ENCODE peak calls at places on chromosomes 13 and 19, in nine cellular contexts. One of them, this sample, is unnamed.

GRCh38 chr13:113114511-113115362 is 7.9 kb upstream of the F10 start:
- DNase-seq in OCI-LY7: no peak
- DNase-seq in foreskin fibroblast: no peak
- DNase-seq in cardiac fibroblast: no peak
- DNase-seq in BJ: no peak
- DNase-seq in A549: no peak
- DNase-seq in tibial nerve: no peak
- DNase-seq in RWPE1: no peak
- DNase-seq in breast epithelium: peak; percentile 36
- DNase-seq in this sample: no peak

GRCh38 chr19:9757544-9758501 is 10.7 kb downstream of the ZNF846 start:
- DNase-seq in breast epithelium: no peak
- DNase-seq in foreskin fibroblast: no peak
- DNase-seq in BJ: no peak
- DNase-seq in tibial nerve: no peak
- DNase-seq in cardiac fibroblast: peak; percentile 7
- DNase-seq in OCI-LY7: no peak
- DNase-seq in A549: no peak
- DNase-seq in RWPE1: no peak
- DNase-seq in this sample: no peak

GRCh38 chr13:112983428-112984196 is 14.6 kb downstream of the MCF2L start:
- DNase-seq in foreskin fibroblast: no peak
- DNase-seq in RWPE1: no peak
- DNase-seq in breast epithelium: no peak
- DNase-seq in cardiac fibroblast: no peak
- DNase-seq in tibial nerve: no peak
- DNase-seq in A549: no peak
- DNase-seq in OCI-LY7: no peak
- DNase-seq in BJ: no peak
- DNase-seq in this sample: no peak

GRCh38 chr19:49968279-49968922 is 7.4 kb upstream of the SIGLEC11 start:
- DNase-seq in BJ: no peak
- DNase-seq in RWPE1: no peak
- DNase-seq in tibial nerve: no peak
- DNase-seq in cardiac fibroblast: no peak
- DNase-seq in OCI-LY7: no peak
- DNase-seq in foreskin fibroblast: peak; percentile 8
- DNase-seq in breast epithelium: no peak
- DNase-seq in A549: no peak
- DNase-seq in this sample: no peak

GRCh38 chr13:50080158-50080855 is 65.1 kb downstream of the KCNRG start:
- DNase-seq in A549: peak; percentile 37
- DNase-seq in cardiac fibroblast: peak; percentile 64
- DNase-seq in breast epithelium: no peak
- DNase-seq in RWPE1: no peak
- DNase-seq in BJ: no peak
- DNase-seq in tibial nerve: no peak
- DNase-seq in OCI-LY7: peak; percentile 57
- DNase-seq in foreskin fibroblast: peak; percentile 23
- DNase-seq in this sample: no peak

GRCh38 chr19:56637976-56638555 is 4.9 kb upstream of the SMIM17 start:
- DNase-seq in BJ: no peak
- DNase-seq in foreskin fibroblast: peak; percentile 47
- DNase-seq in RWPE1: peak; percentile 38
- DNase-seq in A549: peak; percentile 62
- DNase-seq in OCI-LY7: peak; percentile 41
- DNase-seq in tibial nerve: no peak
- DNase-seq in breast epithelium: peak; percentile 76
- DNase-seq in cardiac fibroblast: peak; percentile 85
- DNase-seq in this sample: no peak

GRCh38 chr13:109500146-109500773 is 286.1 kb downstream of the IRS2 start:
- DNase-seq in foreskin fibroblast: no peak
- DNase-seq in tibial nerve: no peak
- DNase-seq in RWPE1: no peak
- DNase-seq in A549: peak; percentile 56
- DNase-seq in cardiac fibroblast: peak; percentile 31
- DNase-seq in OCI-LY7: no peak
- DNase-seq in breast epithelium: no peak
- DNase-seq in BJ: no peak
- DNase-seq in this sample: no peak

GRCh38 chr13:108812165-108812564 is 182.8 kb downstream of the MYO16 start:
- DNase-seq in foreskin fibroblast: no peak
- DNase-seq in cardiac fibroblast: no peak
- DNase-seq in breast epithelium: no peak
- DNase-seq in OCI-LY7: no peak
- DNase-seq in tibial nerve: no peak
- DNase-seq in RWPE1: no peak
- DNase-seq in BJ: no peak
- DNase-seq in A549: no peak
- DNase-seq in this sample: no peak

GRCh38 chr13:107590556-107590955 is 624.8 kb downstream of the LIG4 start:
- DNase-seq in A549: no peak
- DNase-seq in foreskin fibroblast: no peak
- DNase-seq in tibial nerve: no peak
- DNase-seq in BJ: no peak
- DNase-seq in RWPE1: no peak
- DNase-seq in cardiac fibroblast: no peak
- DNase-seq in breast epithelium: no peak
- DNase-seq in OCI-LY7: no peak
- DNase-seq in this sample: no peak

GRCh38 chr13:93640452-93640851 is 413.8 kb downstream of the GPC6 start:
- DNase-seq in OCI-LY7: no peak
- DNase-seq in cardiac fibroblast: no peak
- DNase-seq in foreskin fibroblast: no peak
- DNase-seq in BJ: no peak
- DNase-seq in A549: no peak
- DNase-seq in tibial nerve: no peak
- DNase-seq in RWPE1: no peak
- DNase-seq in breast epithelium: no peak
- DNase-seq in this sample: no peak

DNA sequence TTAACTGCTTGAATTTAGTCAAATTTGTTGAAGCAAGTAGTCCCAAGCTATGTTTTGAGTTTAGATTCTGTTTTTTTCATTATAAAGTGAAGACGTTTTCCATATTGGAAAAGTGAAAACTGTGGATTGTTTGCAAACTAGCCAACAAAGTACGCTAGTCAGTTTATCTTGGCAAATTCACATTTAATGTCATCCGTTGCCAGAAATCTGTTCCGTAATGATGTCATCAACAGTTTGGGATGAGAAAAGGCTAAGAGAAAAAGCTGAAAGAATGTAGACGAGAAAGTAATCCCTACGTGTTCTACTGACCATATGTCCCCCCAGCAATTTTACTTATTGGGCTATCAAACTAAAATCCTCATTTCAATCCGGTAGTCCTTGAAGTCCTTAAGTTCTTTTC is 419.6 kb downstream of the GPC6 start:
- DNase-seq in A549: no peak
- DNase-seq in cardiac fibroblast: peak; percentile 48
- DNase-seq in BJ: no peak
- DNase-seq in RWPE1: no peak
- DNase-seq in breast epithelium: no peak
- DNase-seq in OCI-LY7: no peak
- DNase-seq in foreskin fibroblast: no peak
- DNase-seq in tibial nerve: no peak
- DNase-seq in this sample: no peak
- TF ChIP-seq CTCF in A549: no peak
- TF ChIP-seq CTCF in cardiac fibroblast: no peak
- TF ChIP-seq CTCF in BJ: no peak
- TF ChIP-seq CTCF in RWPE1: no peak
- TF ChIP-seq CTCF in breast epithelium: no peak
- TF ChIP-seq CTCF in OCI-LY7: no peak
- TF ChIP-seq CTCF in foreskin fibroblast: no peak
- TF ChIP-seq CTCF in tibial nerve: no peak
- TF ChIP-seq CTCF in this sample: no peak

GRCh38 chr13:26629260-26629659 is 71.8 kb downstream of the WASF3 start:
- DNase-seq in A549: peak; percentile 4
- DNase-seq in OCI-LY7: peak; percentile 1
- DNase-seq in foreskin fibroblast: no peak
- DNase-seq in breast epithelium: no peak
- DNase-seq in RWPE1: no peak
- DNase-seq in BJ: no peak
- DNase-seq in tibial nerve: no peak
- DNase-seq in cardiac fibroblast: peak; percentile 39
- DNase-seq in this sample: no peak
- TF ChIP-seq CTCF in A549: no peak
- TF ChIP-seq CTCF in OCI-LY7: peak; percentile 41
- TF ChIP-seq CTCF in foreskin fibroblast: no peak
- TF ChIP-seq CTCF in breast epithelium: no peak
- TF ChIP-seq CTCF in RWPE1: no peak
- TF ChIP-seq CTCF in BJ: no peak
- TF ChIP-seq CTCF in tibial nerve: no peak
- TF ChIP-seq CTCF in cardiac fibroblast: peak; percentile 19
- TF ChIP-seq CTCF in this sample: no peak

GRCh38 chr19:16371540-16371986 is 46.9 kb downstream of the KLF2 start:
- DNase-seq in OCI-LY7: peak; percentile 92
- DNase-seq in breast epithelium: no peak
- DNase-seq in tibial nerve: no peak
- DNase-seq in A549: no peak
- DNase-seq in cardiac fibroblast: no peak
- DNase-seq in BJ: no peak
- DNase-seq in RWPE1: no peak
- DNase-seq in foreskin fibroblast: no peak
- DNase-seq in this sample: peak; percentile 58

GRCh38 chr19:16373539-16373938 is 48.9 kb downstream of the KLF2 start:
- DNase-seq in breast epithelium: no peak
- DNase-seq in cardiac fibroblast: peak; percentile 87
- DNase-seq in RWPE1: no peak
- DNase-seq in tibial nerve: peak; percentile 61
- DNase-seq in foreskin fibroblast: peak; percentile 83
- DNase-seq in BJ: no peak
- DNase-seq in OCI-LY7: no peak
- DNase-seq in A549: no peak
- DNase-seq in this sample: no peak

GRCh38 chr19:16370671-16371391 is 46.2 kb downstream of the KLF2 start:
- DNase-seq in tibial nerve: no peak
- DNase-seq in cardiac fibroblast: no peak
- DNase-seq in foreskin fibroblast: no peak
- DNase-seq in OCI-LY7: peak; percentile 36
- DNase-seq in breast epithelium: no peak
- DNase-seq in RWPE1: no peak
- DNase-seq in A549: no peak
- DNase-seq in BJ: no peak
- DNase-seq in this sample: no peak

GRCh38 chr19:16373079-16373478 is 48.5 kb downstream of the KLF2 start:
- DNase-seq in tibial nerve: no peak
- DNase-seq in BJ: no peak
- DNase-seq in cardiac fibroblast: no peak
- DNase-seq in A549: no peak
- DNase-seq in RWPE1: no peak
- DNase-seq in OCI-LY7: no peak
- DNase-seq in foreskin fibroblast: no peak
- DNase-seq in breast epithelium: no peak
- DNase-seq in this sample: no peak

DNA sequence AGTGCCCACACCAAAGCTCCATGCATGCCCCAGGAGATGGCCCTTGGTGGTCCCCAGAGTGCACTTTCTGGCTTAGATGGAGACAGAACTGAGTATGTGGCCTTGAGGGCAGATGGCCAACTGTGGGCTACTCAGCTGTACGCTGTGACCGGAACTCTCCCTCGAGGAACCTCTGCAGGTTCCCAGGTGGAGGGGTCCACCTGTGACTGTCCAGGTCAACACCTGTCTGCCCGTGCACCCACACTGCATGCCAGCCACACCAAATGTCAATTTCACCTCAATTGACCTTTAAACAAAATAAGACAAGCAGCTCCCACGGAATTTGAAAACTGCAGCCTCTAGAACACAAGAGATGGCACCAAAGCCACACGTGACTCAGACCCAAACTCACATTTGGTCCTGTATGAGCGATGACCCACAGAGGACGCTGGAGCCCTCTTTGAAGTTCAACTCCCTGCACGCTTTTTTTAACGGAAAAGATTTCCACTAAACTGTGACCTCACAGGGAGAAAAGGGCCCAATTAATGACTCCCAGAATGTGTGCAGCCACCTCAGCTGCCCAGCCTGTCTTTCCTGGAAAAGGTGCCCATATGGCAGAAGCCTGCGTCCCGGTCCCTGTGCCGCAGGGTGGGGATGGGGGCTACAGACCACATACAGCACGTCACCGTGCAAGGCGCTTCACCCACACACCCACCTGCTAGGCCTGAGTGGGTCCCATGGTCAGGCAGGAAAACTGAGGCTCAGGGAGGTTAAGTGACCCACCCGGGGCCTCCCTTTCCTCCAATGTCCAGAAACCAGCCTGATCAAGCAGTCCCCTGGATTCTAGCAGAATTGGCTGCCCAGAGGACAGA is 47.7 kb downstream of the KLF2 start:
- DNase-seq in RWPE1: no peak
- DNase-seq in breast epithelium: no peak
- DNase-seq in tibial nerve: no peak
- DNase-seq in OCI-LY7: no peak
- DNase-seq in foreskin fibroblast: no peak
- DNase-seq in cardiac fibroblast: no peak
- DNase-seq in A549: no peak
- DNase-seq in BJ: no peak
- DNase-seq in this sample: no peak
- TF ChIP-seq CTCF in RWPE1: no peak
- TF ChIP-seq CTCF in breast epithelium: no peak
- TF ChIP-seq CTCF in tibial nerve: no peak
- TF ChIP-seq CTCF in OCI-LY7: no peak
- TF ChIP-seq CTCF in foreskin fibroblast: no peak
- TF ChIP-seq CTCF in cardiac fibroblast: no peak
- TF ChIP-seq CTCF in A549: no peak
- TF ChIP-seq CTCF in BJ: no peak
- TF ChIP-seq CTCF in this sample: no peak

DNA sequence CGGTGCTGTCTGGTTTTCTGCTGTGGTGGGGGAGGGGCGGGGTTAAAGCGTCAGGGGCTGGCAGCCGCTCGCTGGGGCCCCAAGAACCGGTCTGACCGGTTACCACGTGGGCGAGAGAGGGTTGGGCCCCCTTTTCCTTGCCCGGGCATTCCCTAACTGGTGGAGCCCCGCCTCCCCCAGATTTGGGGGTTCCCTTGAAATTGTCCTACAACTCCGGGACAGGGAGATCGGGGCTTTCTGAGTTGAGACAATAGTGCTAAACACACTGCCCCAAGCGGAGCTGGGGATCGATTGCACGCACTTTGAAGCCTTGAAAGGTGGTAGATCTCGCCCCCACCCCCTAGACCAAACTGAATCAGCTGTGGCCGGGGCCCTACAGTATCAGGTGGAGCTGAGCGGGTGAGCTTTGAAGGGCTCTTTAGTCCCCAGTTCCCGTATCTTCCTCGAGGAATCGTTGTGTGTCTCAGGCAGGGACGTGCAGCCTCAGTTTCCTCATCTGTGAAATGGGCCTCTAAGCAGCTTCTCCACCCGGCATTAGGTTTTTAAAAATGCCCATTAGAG is 4.8 kb downstream of the IER2 start:
- DNase-seq in cardiac fibroblast: peak; percentile 72
- DNase-seq in OCI-LY7: peak; percentile 87
- DNase-seq in foreskin fibroblast: no peak
- DNase-seq in breast epithelium: peak; percentile 96
- DNase-seq in RWPE1: peak; percentile 86
- DNase-seq in BJ: no peak
- DNase-seq in tibial nerve: peak; percentile 47
- DNase-seq in A549: no peak
- DNase-seq in this sample: no peak
- TF ChIP-seq CTCF in cardiac fibroblast: peak; percentile 28
- TF ChIP-seq CTCF in OCI-LY7: peak; percentile 75
- TF ChIP-seq CTCF in foreskin fibroblast: peak; percentile 8
- TF ChIP-seq CTCF in breast epithelium: peak; percentile 10
- TF ChIP-seq CTCF in RWPE1: peak; percentile 39
- TF ChIP-seq CTCF in BJ: peak; percentile 38
- TF ChIP-seq CTCF in tibial nerve: no peak
- TF ChIP-seq CTCF in A549: peak; percentile 15
- TF ChIP-seq CTCF in this sample: no peak

GRCh38 chr13:27997904-27998522 is 9.5 kb upstream of the URAD start:
- DNase-seq in BJ: no peak
- DNase-seq in cardiac fibroblast: peak; percentile 48
- DNase-seq in A549: peak; percentile 59
- DNase-seq in OCI-LY7: peak; percentile 66
- DNase-seq in RWPE1: no peak
- DNase-seq in breast epithelium: no peak
- DNase-seq in tibial nerve: no peak
- DNase-seq in foreskin fibroblast: peak; percentile 10
- DNase-seq in this sample: no peak
- TF ChIP-seq CTCF in BJ: peak; percentile 58
- TF ChIP-seq CTCF in cardiac fibroblast: peak; percentile 35
- TF ChIP-seq CTCF in A549: peak; percentile 50
- TF ChIP-seq CTCF in OCI-LY7: peak; percentile 89
- TF ChIP-seq CTCF in RWPE1: peak; percentile 48
- TF ChIP-seq CTCF in breast epithelium: no peak
- TF ChIP-seq CTCF in tibial nerve: no peak
- TF ChIP-seq CTCF in foreskin fibroblast: peak; percentile 54
- TF ChIP-seq CTCF in this sample: no peak

This sample was measured in esophagus squamous epithelium.